ENCODE peak calls at places on chromosomes 2 and 18, in eight cellular contexts. One of them, this sample, is unnamed.

GRCh38 chr18:70499218-70499691 is 210.4 kb downstream of the SOCS6 start:
- DNase-seq in GM23248: no peak
- DNase-seq in heart left ventricle: no peak
- DNase-seq in T-cell: no peak
- DNase-seq in renal cortical epithelial cell: no peak
- DNase-seq in G401: no peak
- DNase-seq in neuronal stem cell: no peak
- DNase-seq in HFFc6: no peak
- DNase-seq in this sample: no peak

GRCh38 chr2:202965810-202966454 is 48.7 kb upstream of the NBEAL1 start:
- DNase-seq in renal cortical epithelial cell: peak
- DNase-seq in T-cell: no peak
- DNase-seq in GM23248: peak
- DNase-seq in HFFc6: no peak
- DNase-seq in G401: no peak
- DNase-seq in neuronal stem cell: no peak
- DNase-seq in heart left ventricle: no peak
- DNase-seq in this sample: no peak

GRCh38 chr2:200005675-200006074 is 50.3 kb downstream of the MAIP1 start:
- DNase-seq in HFFc6: no peak
- DNase-seq in G401: no peak
- DNase-seq in neuronal stem cell: no peak
- DNase-seq in renal cortical epithelial cell: no peak
- DNase-seq in heart left ventricle: no peak
- DNase-seq in GM23248: no peak
- DNase-seq in T-cell: no peak
- DNase-seq in this sample: no peak

GRCh38 chr2:182506606-182507005 is 79.8 kb upstream of the PDE1A start:
- DNase-seq in T-cell: no peak
- DNase-seq in heart left ventricle: peak
- DNase-seq in neuronal stem cell: no peak
- DNase-seq in renal cortical epithelial cell: peak
- DNase-seq in GM23248: peak
- DNase-seq in HFFc6: peak
- DNase-seq in G401: no peak
- DNase-seq in this sample: no peak

GRCh38 chr18:22999212-22999611 is 66.1 kb downstream of the RBBP8 start:
- DNase-seq in neuronal stem cell: no peak
- DNase-seq in heart left ventricle: no peak
- DNase-seq in GM23248: peak
- DNase-seq in HFFc6: peak
- DNase-seq in renal cortical epithelial cell: no peak
- DNase-seq in T-cell: no peak
- DNase-seq in G401: no peak
- DNase-seq in this sample: no peak

GRCh38 chr18:21672868-21673267 is 31.7 kb downstream of the ABHD3 start:
- DNase-seq in HFFc6: no peak
- DNase-seq in GM23248: peak
- DNase-seq in neuronal stem cell: no peak
- DNase-seq in T-cell: no peak
- DNase-seq in heart left ventricle: peak
- DNase-seq in G401: peak
- DNase-seq in renal cortical epithelial cell: peak
- DNase-seq in this sample: no peak

GRCh38 chr2:102114851-102115497 is 27.6 kb upstream of the IL1R1 start:
- DNase-seq in neuronal stem cell: no peak
- DNase-seq in G401: no peak
- DNase-seq in renal cortical epithelial cell: peak
- DNase-seq in T-cell: no peak
- DNase-seq in GM23248: no peak
- DNase-seq in heart left ventricle: no peak
- DNase-seq in HFFc6: no peak
- DNase-seq in this sample: no peak

GRCh38 chr18:48545690-48546365 is 7.0 kb downstream of the CTIF start:
- DNase-seq in neuronal stem cell: peak
- DNase-seq in G401: peak
- DNase-seq in renal cortical epithelial cell: no peak
- DNase-seq in HFFc6: peak
- DNase-seq in GM23248: peak
- DNase-seq in T-cell: no peak
- DNase-seq in heart left ventricle: peak
- DNase-seq in this sample: peak

GRCh38 chr2:36468463-36469266 is 113.1 kb downstream of the CRIM1 start:
- DNase-seq in GM23248: peak
- DNase-seq in renal cortical epithelial cell: no peak
- DNase-seq in heart left ventricle: no peak
- DNase-seq in T-cell: no peak
- DNase-seq in neuronal stem cell: no peak
- DNase-seq in G401: no peak
- DNase-seq in HFFc6: peak
- DNase-seq in this sample: no peak

GRCh38 chr2:215363461-215364156 is 51.8 kb downstream of the ATIC start:
- DNase-seq in renal cortical epithelial cell: no peak
- DNase-seq in heart left ventricle: no peak
- DNase-seq in G401: no peak
- DNase-seq in HFFc6: no peak
- DNase-seq in GM23248: peak
- DNase-seq in neuronal stem cell: no peak
- DNase-seq in T-cell: no peak
- DNase-seq in this sample: no peak

GRCh38 chr2:212958133-212958532 is 193.3 kb downstream of the IKZF2 start:
- DNase-seq in renal cortical epithelial cell: no peak
- DNase-seq in neuronal stem cell: no peak
- DNase-seq in T-cell: no peak
- DNase-seq in GM23248: no peak
- DNase-seq in G401: no peak
- DNase-seq in heart left ventricle: no peak
- DNase-seq in HFFc6: no peak
- DNase-seq in this sample: no peak

GRCh38 chr2:240839152-240840143 is 19.4 kb upstream of the KIF1A start:
- DNase-seq in G401: no peak
- DNase-seq in GM23248: no peak
- DNase-seq in renal cortical epithelial cell: no peak
- DNase-seq in neuronal stem cell: no peak
- DNase-seq in heart left ventricle: no peak
- DNase-seq in T-cell: no peak
- DNase-seq in HFFc6: no peak
- DNase-seq in this sample: peak

GRCh38 chr2:234147335-234147861 is 96.9 kb downstream of the SPP2 start:
- DNase-seq in neuronal stem cell: no peak
- DNase-seq in heart left ventricle: no peak
- DNase-seq in GM23248: no peak
- DNase-seq in HFFc6: no peak
- DNase-seq in renal cortical epithelial cell: peak
- DNase-seq in T-cell: peak
- DNase-seq in G401: no peak
- DNase-seq in this sample: no peak

GRCh38 chr18:48640566-48641270 is 101.9 kb downstream of the CTIF start:
- DNase-seq in T-cell: no peak
- DNase-seq in HFFc6: no peak
- DNase-seq in neuronal stem cell: no peak
- DNase-seq in G401: no peak
- DNase-seq in renal cortical epithelial cell: no peak
- DNase-seq in GM23248: peak
- DNase-seq in heart left ventricle: no peak
- DNase-seq in this sample: no peak

GRCh38 chr2:227884511-227884947 is 13.1 kb downstream of the DAW1 start:
- DNase-seq in GM23248: peak
- DNase-seq in G401: no peak
- DNase-seq in heart left ventricle: peak
- DNase-seq in renal cortical epithelial cell: peak
- DNase-seq in HFFc6: peak
- DNase-seq in neuronal stem cell: peak
- DNase-seq in T-cell: no peak
- DNase-seq in this sample: no peak

GRCh38 chr2:44743473-44743872 is 198.0 kb upstream of the SIX3 start:
- DNase-seq in G401: no peak
- DNase-seq in renal cortical epithelial cell: no peak
- DNase-seq in neuronal stem cell: no peak
- DNase-seq in HFFc6: no peak
- DNase-seq in T-cell: no peak
- DNase-seq in heart left ventricle: no peak
- DNase-seq in GM23248: no peak
- DNase-seq in this sample: no peak

GRCh38 chr2:64914735-64915509 is 74.3 kb upstream of the SLC1A4 start:
- DNase-seq in neuronal stem cell: no peak
- DNase-seq in HFFc6: no peak
- DNase-seq in G401: no peak
- DNase-seq in heart left ventricle: no peak
- DNase-seq in GM23248: peak
- DNase-seq in T-cell: no peak
- DNase-seq in renal cortical epithelial cell: no peak
- DNase-seq in this sample: no peak

GRCh38 chr18:172361-172760 is 14.0 kb downstream of the USP14 start:
- DNase-seq in heart left ventricle: no peak
- DNase-seq in HFFc6: no peak
- DNase-seq in GM23248: no peak
- DNase-seq in renal cortical epithelial cell: no peak
- DNase-seq in T-cell: no peak
- DNase-seq in G401: no peak
- DNase-seq in neuronal stem cell: no peak
- DNase-seq in this sample: no peak

GRCh38 chr18:10017048-10017447 is 103.2 kb downstream of the VAPA start:
- DNase-seq in renal cortical epithelial cell: no peak
- DNase-seq in neuronal stem cell: no peak
- DNase-seq in G401: no peak
- DNase-seq in HFFc6: no peak
- DNase-seq in heart left ventricle: no peak
- DNase-seq in T-cell: no peak
- DNase-seq in GM23248: peak
- DNase-seq in this sample: peak

GRCh38 chr2:20594957-20595356 is 55.9 kb downstream of the HS1BP3 start:
- DNase-seq in G401: no peak
- DNase-seq in HFFc6: no peak
- DNase-seq in heart left ventricle: no peak
- DNase-seq in neuronal stem cell: no peak
- DNase-seq in renal cortical epithelial cell: no peak
- DNase-seq in GM23248: no peak
- DNase-seq in T-cell: no peak
- DNase-seq in this sample: no peak

GRCh38 chr2:212030709-212031108 is 507.9 kb downstream of the ERBB4 start:
- DNase-seq in T-cell: no peak
- DNase-seq in heart left ventricle: no peak
- DNase-seq in renal cortical epithelial cell: no peak
- DNase-seq in GM23248: no peak
- DNase-seq in HFFc6: no peak
- DNase-seq in neuronal stem cell: no peak
- DNase-seq in G401: no peak
- DNase-seq in this sample: no peak

GRCh38 chr2:105294844-105295481 is 34.6 kb downstream of the TGFBRAP1 start:
- DNase-seq in renal cortical epithelial cell: peak
- DNase-seq in HFFc6: peak
- DNase-seq in G401: peak
- DNase-seq in heart left ventricle: no peak
- DNase-seq in neuronal stem cell: peak
- DNase-seq in T-cell: no peak
- DNase-seq in GM23248: peak
- DNase-seq in this sample: no peak

GRCh38 chr18:45771587-45771986 is 47.6 kb downstream of the SLC14A1 start:
- DNase-seq in heart left ventricle: no peak
- DNase-seq in GM23248: no peak
- DNase-seq in G401: no peak
- DNase-seq in renal cortical epithelial cell: no peak
- DNase-seq in neuronal stem cell: no peak
- DNase-seq in T-cell: no peak
- DNase-seq in HFFc6: no peak
- DNase-seq in this sample: no peak

GRCh38 chr18:44437603-44438002 is 243.1 kb upstream of the SETBP1 start:
- DNase-seq in neuronal stem cell: no peak
- DNase-seq in G401: no peak
- DNase-seq in heart left ventricle: no peak
- DNase-seq in renal cortical epithelial cell: no peak
- DNase-seq in HFFc6: no peak
- DNase-seq in T-cell: no peak
- DNase-seq in GM23248: no peak
- DNase-seq in this sample: no peak

GRCh38 chr2:239928457-239929350 is 96.4 kb downstream of the NDUFA10 start:
- DNase-seq in renal cortical epithelial cell: no peak
- DNase-seq in T-cell: no peak
- DNase-seq in heart left ventricle: no peak
- DNase-seq in G401: peak
- DNase-seq in HFFc6: no peak
- DNase-seq in neuronal stem cell: no peak
- DNase-seq in GM23248: peak
- DNase-seq in this sample: peak

GRCh38 chr2:192243488-192243887 is 48.8 kb upstream of the TMEFF2 start:
- DNase-seq in neuronal stem cell: no peak
- DNase-seq in G401: no peak
- DNase-seq in renal cortical epithelial cell: peak
- DNase-seq in heart left ventricle: no peak
- DNase-seq in HFFc6: peak
- DNase-seq in GM23248: peak
- DNase-seq in T-cell: no peak
- DNase-seq in this sample: no peak

GRCh38 chr2:113981404-113982134 is 91.7 kb downstream of the ACTR3 start:
- DNase-seq in G401: no peak
- DNase-seq in HFFc6: no peak
- DNase-seq in renal cortical epithelial cell: peak
- DNase-seq in heart left ventricle: no peak
- DNase-seq in neuronal stem cell: no peak
- DNase-seq in T-cell: no peak
- DNase-seq in GM23248: peak
- DNase-seq in this sample: no peak

GRCh38 chr2:236764716-236765115 is 195.1 kb downstream of the ACKR3 start:
- DNase-seq in HFFc6: no peak
- DNase-seq in GM23248: no peak
- DNase-seq in neuronal stem cell: no peak
- DNase-seq in heart left ventricle: no peak
- DNase-seq in renal cortical epithelial cell: no peak
- DNase-seq in G401: no peak
- DNase-seq in T-cell: no peak
- DNase-seq in this sample: no peak

GRCh38 chr2:240636563-240637115 is 11.4 kb downstream of the GPR35 start:
- DNase-seq in neuronal stem cell: no peak
- DNase-seq in HFFc6: no peak
- DNase-seq in heart left ventricle: peak
- DNase-seq in G401: no peak
- DNase-seq in renal cortical epithelial cell: no peak
- DNase-seq in GM23248: no peak
- DNase-seq in T-cell: no peak
- DNase-seq in this sample: no peak

GRCh38 chr2:11071207-11071606 is 84.1 kb upstream of the SLC66A3 start:
- DNase-seq in T-cell: no peak
- DNase-seq in HFFc6: no peak
- DNase-seq in G401: no peak
- DNase-seq in GM23248: peak
- DNase-seq in heart left ventricle: no peak
- DNase-seq in renal cortical epithelial cell: no peak
- DNase-seq in neuronal stem cell: no peak
- DNase-seq in this sample: no peak

GRCh38 chr2:105877945-105878344 is 133.2 kb downstream of the NCK2 start:
- DNase-seq in neuronal stem cell: no peak
- DNase-seq in G401: no peak
- DNase-seq in T-cell: no peak
- DNase-seq in heart left ventricle: no peak
- DNase-seq in HFFc6: no peak
- DNase-seq in renal cortical epithelial cell: peak
- DNase-seq in GM23248: no peak
- DNase-seq in this sample: no peak

GRCh38 chr2:152433814-152434213 is 98.8 kb downstream of the FMNL2 start:
- DNase-seq in neuronal stem cell: no peak
- DNase-seq in G401: no peak
- DNase-seq in HFFc6: no peak
- DNase-seq in GM23248: no peak
- DNase-seq in renal cortical epithelial cell: no peak
- DNase-seq in heart left ventricle: no peak
- DNase-seq in T-cell: no peak
- DNase-seq in this sample: no peak

GRCh38 chr2:172119089-172119488 is 16.4 kb upstream of the DLX2 start:
- DNase-seq in neuronal stem cell: no peak
- DNase-seq in G401: no peak
- DNase-seq in GM23248: peak
- DNase-seq in renal cortical epithelial cell: peak
- DNase-seq in HFFc6: peak
- DNase-seq in heart left ventricle: no peak
- DNase-seq in T-cell: no peak
- DNase-seq in this sample: no peak

GRCh38 chr2:196205891-196206408 is 34.6 kb upstream of the STK17B start:
- DNase-seq in neuronal stem cell: no peak
- DNase-seq in renal cortical epithelial cell: peak
- DNase-seq in T-cell: no peak
- DNase-seq in GM23248: peak
- DNase-seq in heart left ventricle: no peak
- DNase-seq in HFFc6: no peak
- DNase-seq in G401: no peak
- DNase-seq in this sample: no peak